ENCODE peak calls at places on chromosome 7, in five cellular contexts. I is fibroblast of gingiva, G is GM13977, M is ACHN, Q is iris pigment epithelial cell. Y is an unnamed sample.

GRCh38 chr7:11633325-11633724 is 198.7 kb downstream of the THSD7A start:
- DNase-seq in I (no peak), G (no peak), M (no peak), Q (no peak), Y (no peak)

GRCh38 chr7:99312316-99313203 is 13.1 kb upstream of the ARPC1A start:
- DNase-seq in I (peak; percentile 39), G (peak; percentile 75), M (peak; percentile 80), Q (peak; percentile 39), Y (peak; percentile 59)

GRCh38 chr7:132966731-132967130 is 115.2 kb downstream of the CHCHD3 start:
- DNase-seq in I (peak; percentile 21), G (no peak), M (no peak), Q (peak; percentile 51), Y (no peak)

GRCh38 chr7:40848541-40849221 is 713.9 kb downstream of the SUGCT start:
- DNase-seq in I (no peak), G (no peak), M (no peak), Q (peak; percentile 70), Y (no peak)

GRCh38 chr7:120944826-120945562 is 5.6 kb upstream of the ING3 start:
- DNase-seq in I (no peak), G (no peak), M (no peak), Q (no peak), Y (no peak)

GRCh38 chr7:135925205-135925604 is 52.0 kb downstream of the MTPN start:
- DNase-seq in I (no peak), G (no peak), M (no peak), Q (peak; percentile 28), Y (no peak)

GRCh38 chr7:46909601-46910051 is 672.3 kb downstream of the TNS3 start:
- DNase-seq in I (peak; percentile 91), G (no peak), M (peak; percentile 69), Q (peak; percentile 77), Y (no peak)

GRCh38 chr7:55969391-55969790 is 5.0 kb downstream of the NIPSNAP2 start:
- DNase-seq in I (no peak), G (no peak), M (no peak), Q (no peak), Y (no peak)

GRCh38 chr7:5670173-5670933 is 111.1 kb downstream of the RNF216 start:
- DNase-seq in I (no peak), G (no peak), M (no peak), Q (peak; percentile 47), Y (no peak)

GRCh38 chr7:105794741-105795729 is 81.4 kb downstream of the ATXN7L1 start:
- DNase-seq in I (peak; percentile 82), G (no peak), M (no peak), Q (peak; percentile 83), Y (no peak)

GRCh38 chr7:125675628-125676027 is 746.0 kb upstream of the POT1 start:
- DNase-seq in I (no peak), G (no peak), M (no peak), Q (no peak), Y (no peak)

Y was measured in cerebellar cortex.